ENCODE peak calls at places on chromosomes 7 and 10, in nine cellular contexts. D is AG09309, B is cardiac muscle cell, M is lower leg skin, U is MCF 10A, Y is Calu3, L is ovary, K is nephron progenitor cell, I is endodermal cell. C is an unnamed sample.

GRCh38 chr10:30493609-30494530 is 59.9 kb downstream of the MAP3K8 start:
- DNase-seq in M (peak), Y (no peak), I (no peak), B (no peak), K (no peak), D (no peak), U (peak), L (no peak), C (no peak)

GRCh38 chr7:155395176-155395797 is 62.6 kb upstream of the EN2 start:
- DNase-seq in D (no peak), U (no peak), M (no peak), L (no peak), I (no peak), B (no peak), Y (no peak), K (no peak), C (no peak)

GRCh38 chr10:33347227-33347626 is 12.8 kb upstream of the NRP1 start:
- DNase-seq in D (no peak), I (no peak), L (no peak), B (no peak), U (peak), Y (no peak), K (no peak), M (no peak), C (no peak)

GRCh38 chr7:6162331-6162620 is 110.1 kb downstream of the CYTH3 start:
- DNase-seq in L (no peak), M (peak), K (no peak), B (no peak), D (no peak), I (no peak), U (no peak), Y (no peak), C (no peak)

GRCh38 chr7:70598976-70599375 is 533.0 kb upstream of the GALNT17 start:
- DNase-seq in L (no peak), U (peak), I (no peak), D (peak), Y (no peak), M (no peak), K (no peak), B (no peak), C (no peak)

GRCh38 chr10:130689743-130690626 is 553.8 kb downstream of the GLRX3 start:
- DNase-seq in M (peak), K (no peak), L (no peak), Y (no peak), D (no peak), I (no peak), B (no peak), U (no peak), C (no peak)

GRCh38 chr7:151696738-151697514 is 177.2 kb upstream of the RHEB start:
- DNase-seq in D (no peak), U (peak), L (no peak), I (peak), M (no peak), Y (peak), K (no peak), B (peak), C (no peak)

GRCh38 chr10:118362103-118362502 is 20.0 kb upstream of the FAM204A start:
- DNase-seq in U (no peak), B (no peak), K (no peak), M (no peak), L (no peak), D (no peak), I (no peak), Y (no peak), C (no peak)

GRCh38 chr7:43784030-43785001 is 25.8 kb downstream of the BLVRA start:
- DNase-seq in I (no peak), M (peak), K (no peak), Y (no peak), B (no peak), U (no peak), L (no peak), D (no peak), C (peak)

GRCh38 chr7:155466814-155467675 is 9.1 kb downstream of the EN2 start:
- DNase-seq in K (peak), D (no peak), I (peak), B (peak), L (no peak), U (no peak), Y (no peak), M (no peak), C (peak)

GRCh38 chr10:86123745-86124144 is 242.8 kb downstream of the GRID1 start:
- DNase-seq in K (no peak), M (no peak), I (no peak), D (no peak), Y (no peak), B (no peak), U (no peak), L (no peak), C (no peak)

GRCh38 chr7:1458676-1459511 is at the start of gene MICALL2:
- DNase-seq in M (peak), L (peak), Y (peak), D (no peak), I (peak), B (peak), K (peak), U (peak), C (peak)

GRCh38 chr10:129335396-129335795 is 131.6 kb upstream of the MGMT start:
- DNase-seq in D (no peak), L (no peak), M (no peak), B (no peak), I (no peak), U (no peak), K (no peak), Y (no peak), C (no peak)

GRCh38 chr10:129335942-129336341 is 131.1 kb upstream of the MGMT start:
- DNase-seq in B (no peak), M (no peak), D (no peak), U (no peak), K (no peak), L (no peak), I (no peak), Y (no peak), C (no peak)

GRCh38 chr10:129329375-129330040 is 137.5 kb upstream of the MGMT start:
- DNase-seq in D (no peak), I (no peak), L (no peak), K (peak), M (no peak), B (no peak), Y (no peak), U (no peak), C (no peak)

GRCh38 chr10:129334326-129334725 is 132.7 kb upstream of the MGMT start:
- DNase-seq in I (no peak), B (no peak), K (no peak), M (no peak), L (no peak), Y (no peak), D (no peak), U (no peak), C (no peak)

GRCh38 chr10:129332476-129332875 is 134.6 kb upstream of the MGMT start:
- DNase-seq in B (peak), L (no peak), Y (no peak), U (peak), M (no peak), D (no peak), K (no peak), I (peak), C (no peak)
- TF ChIP-seq CTCF in B (peak), L (no peak), Y (no peak), U (peak), M (no peak), D (no peak), K (peak), I (peak), C (no peak)

DNA sequence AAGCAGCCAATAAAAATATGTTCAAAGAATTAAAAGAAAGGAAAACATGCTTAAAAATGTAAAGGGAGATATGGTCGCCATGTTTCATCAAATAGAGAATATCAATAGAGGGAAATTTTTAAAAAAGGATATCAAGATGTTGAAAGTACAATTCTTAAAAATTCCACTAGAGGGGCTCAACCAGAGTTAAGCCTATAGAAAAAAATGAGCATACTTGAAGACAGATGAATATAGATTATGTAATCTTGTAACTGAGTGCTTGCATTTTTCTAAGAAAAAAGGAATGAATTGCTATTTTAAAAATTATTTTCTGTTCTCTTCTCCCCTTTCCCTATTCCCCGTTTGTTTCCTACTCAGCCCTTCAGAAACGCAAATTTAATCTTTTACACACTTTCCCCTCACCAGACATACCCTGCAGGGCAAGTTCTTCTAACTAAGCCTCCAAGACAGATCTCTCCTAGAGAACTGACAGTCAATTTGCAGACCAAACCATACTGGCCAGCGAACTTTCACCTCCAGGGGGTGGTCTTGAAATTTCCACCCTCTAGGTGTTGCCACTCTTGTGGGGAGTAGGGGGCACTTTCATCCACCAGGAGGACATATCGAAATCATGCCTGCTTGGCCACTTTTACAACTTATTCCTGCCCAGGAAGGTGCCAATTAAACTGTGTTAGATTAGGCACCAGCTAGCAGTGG is 67.7 kb downstream of the NSUN6 start:
- DNase-seq in M (no peak), D (no peak), K (no peak), I (peak), U (peak), L (no peak), B (no peak), Y (no peak), C (no peak)
- TF ChIP-seq CTCF in M (no peak), D (no peak), K (peak), I (peak), U (peak), L (no peak), B (peak), Y (no peak), C (no peak)

GRCh38 chr7:119935418-119936025 is 337.5 kb upstream of the KCND2 start:
- DNase-seq in I (no peak), U (peak), M (no peak), B (peak), D (no peak), L (no peak), Y (no peak), K (no peak), C (peak)
- TF ChIP-seq CTCF in I (peak), U (peak), M (no peak), B (peak), D (no peak), L (no peak), Y (peak), K (peak), C (peak)

GRCh38 chr10:43197834-43198681 is 59.8 kb downstream of the CSGALNACT2 start:
- DNase-seq in Y (no peak), K (peak), U (peak), L (no peak), B (no peak), D (no peak), M (peak), I (peak), C (peak)
- TF ChIP-seq CTCF in Y (no peak), K (peak), U (no peak), L (no peak), B (peak), D (peak), M (no peak), I (peak), C (no peak)

GRCh38 chr10:132787253-132788179 is 1.6 kb upstream of the NKX6-2 start:
- DNase-seq in L (no peak), K (peak), M (no peak), Y (no peak), I (peak), B (peak), U (no peak), D (no peak), C (no peak)

GRCh38 chr10:132789659-132790148 is 3.8 kb upstream of the NKX6-2 start:
- DNase-seq in L (no peak), M (no peak), U (no peak), B (no peak), Y (no peak), I (no peak), K (no peak), D (no peak), C (no peak)

GRCh38 chr10:132786529-132787252 is 744 bp upstream of the NKX6-2 start:
- DNase-seq in Y (no peak), I (no peak), U (no peak), L (no peak), B (no peak), M (no peak), K (no peak), D (no peak), C (no peak)

GRCh38 chr10:132788831-132789219 is 2.9 kb upstream of the NKX6-2 start:
- DNase-seq in U (no peak), Y (no peak), D (no peak), M (no peak), B (no peak), L (no peak), K (peak), I (peak), C (no peak)

DNA sequence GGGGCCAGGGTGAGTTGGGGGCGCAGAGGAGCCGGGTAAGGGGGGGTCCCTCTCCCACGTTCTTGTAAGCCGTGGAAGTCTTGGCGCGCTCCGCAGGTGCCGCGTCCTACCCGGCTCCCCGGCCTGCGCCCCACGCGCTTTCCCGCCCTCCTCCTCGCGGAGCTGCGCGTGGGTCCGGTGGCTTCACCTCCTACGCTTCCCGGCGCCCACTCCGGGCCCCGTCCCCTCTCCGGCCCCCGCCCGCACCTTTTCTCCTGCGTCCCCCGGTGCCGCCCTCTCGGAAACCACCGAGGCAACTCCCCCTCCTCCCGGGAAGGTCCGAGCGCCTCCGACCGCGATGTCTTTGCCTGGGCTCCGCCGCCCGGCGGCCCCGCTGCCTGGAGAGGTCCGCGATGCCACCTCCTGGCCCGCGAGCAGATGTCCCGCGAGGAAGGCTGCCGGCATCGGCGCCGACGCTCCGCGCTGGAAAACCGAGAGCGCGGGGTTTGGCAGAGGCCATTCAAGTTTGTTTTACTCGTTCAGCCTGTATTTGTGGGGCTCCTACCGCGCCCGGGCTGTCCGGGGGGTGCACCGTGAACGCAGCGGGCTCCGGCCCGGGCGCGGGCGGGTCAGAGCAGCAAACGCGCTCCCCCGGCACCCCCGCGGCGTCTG is 2.4 kb upstream of the NKX6-2 start:
- DNase-seq in D (no peak), L (no peak), Y (no peak), I (peak), M (no peak), U (no peak), B (peak), K (peak), C (peak)
- TF ChIP-seq CTCF in D (peak), L (no peak), Y (no peak), I (peak), M (no peak), U (no peak), B (peak), K (no peak), C (no peak)

GRCh38 chr10:7408494-7409044 is 2.3 kb downstream of the SFMBT2 start:
- DNase-seq in Y (peak), M (peak), L (peak), U (peak), I (peak), D (no peak), K (peak), B (peak), C (peak)
- TF ChIP-seq CTCF in Y (peak), M (no peak), L (peak), U (peak), I (peak), D (peak), K (peak), B (peak), C (peak)

GRCh38 chr10:72946963-72947362 is 7.6 kb downstream of the PLA2G12B start:
- DNase-seq in U (no peak), I (no peak), K (no peak), D (no peak), Y (no peak), L (no peak), M (no peak), B (no peak), C (no peak)
- TF ChIP-seq CTCF in U (no peak), I (no peak), K (no peak), D (no peak), Y (no peak), L (no peak), M (no peak), B (no peak), C (no peak)

GRCh38 chr10:69862882-69863530 is 61.3 kb downstream of the COL13A1 start:
- DNase-seq in U (no peak), M (no peak), K (no peak), L (no peak), D (no peak), I (no peak), B (no peak), Y (no peak), C (no peak)
- TF ChIP-seq CTCF in U (no peak), M (no peak), K (no peak), L (no peak), D (no peak), I (no peak), B (no peak), Y (no peak), C (no peak)

DNA sequence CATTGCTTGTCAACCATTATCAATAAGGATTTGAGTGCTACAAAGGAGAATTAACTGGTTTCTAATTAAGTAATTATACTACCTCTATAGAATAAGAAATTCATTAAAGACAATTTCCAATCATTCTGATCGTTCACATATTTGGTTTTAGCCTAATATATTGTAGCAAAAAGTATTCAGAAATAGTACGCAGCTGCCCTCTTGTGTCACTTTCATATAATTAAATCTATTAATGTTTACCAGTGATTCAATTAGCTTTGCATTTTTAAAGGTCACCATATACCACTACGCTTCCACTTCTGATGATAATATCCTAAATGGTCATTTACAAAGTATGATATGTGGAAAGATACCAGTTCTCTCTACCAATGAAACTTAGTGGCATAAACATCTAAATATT is 128.3 kb downstream of the NEBL start:
- DNase-seq in K (no peak), Y (no peak), D (no peak), B (peak), I (no peak), L (no peak), U (peak), M (no peak), C (no peak)
- TF ChIP-seq CTCF in K (peak), Y (no peak), D (no peak), B (peak), I (peak), L (no peak), U (peak), M (no peak), C (no peak)

GRCh38 chr7:102287465-102288146 is 938 bp downstream of the SH2B2 start:
- DNase-seq in Y (no peak), B (peak), U (peak), L (peak), K (peak), M (no peak), I (peak), D (no peak), C (no peak)

GRCh38 chr7:102284891-102285540 is 1.7 kb upstream of the SH2B2 start:
- DNase-seq in K (peak), M (peak), U (no peak), L (peak), D (no peak), Y (no peak), I (no peak), B (no peak), C (no peak)

GRCh38 chr7:102285541-102286236 is 979 bp upstream of the SH2B2 start:
- DNase-seq in D (no peak), U (no peak), I (no peak), B (no peak), M (no peak), K (no peak), L (no peak), Y (no peak), C (no peak)

GRCh38 chr7:102287082-102287464 is 405 bp downstream of the SH2B2 start:
- DNase-seq in M (no peak), U (no peak), K (no peak), B (peak), I (no peak), L (peak), D (no peak), Y (no peak), C (no peak)

DNA sequence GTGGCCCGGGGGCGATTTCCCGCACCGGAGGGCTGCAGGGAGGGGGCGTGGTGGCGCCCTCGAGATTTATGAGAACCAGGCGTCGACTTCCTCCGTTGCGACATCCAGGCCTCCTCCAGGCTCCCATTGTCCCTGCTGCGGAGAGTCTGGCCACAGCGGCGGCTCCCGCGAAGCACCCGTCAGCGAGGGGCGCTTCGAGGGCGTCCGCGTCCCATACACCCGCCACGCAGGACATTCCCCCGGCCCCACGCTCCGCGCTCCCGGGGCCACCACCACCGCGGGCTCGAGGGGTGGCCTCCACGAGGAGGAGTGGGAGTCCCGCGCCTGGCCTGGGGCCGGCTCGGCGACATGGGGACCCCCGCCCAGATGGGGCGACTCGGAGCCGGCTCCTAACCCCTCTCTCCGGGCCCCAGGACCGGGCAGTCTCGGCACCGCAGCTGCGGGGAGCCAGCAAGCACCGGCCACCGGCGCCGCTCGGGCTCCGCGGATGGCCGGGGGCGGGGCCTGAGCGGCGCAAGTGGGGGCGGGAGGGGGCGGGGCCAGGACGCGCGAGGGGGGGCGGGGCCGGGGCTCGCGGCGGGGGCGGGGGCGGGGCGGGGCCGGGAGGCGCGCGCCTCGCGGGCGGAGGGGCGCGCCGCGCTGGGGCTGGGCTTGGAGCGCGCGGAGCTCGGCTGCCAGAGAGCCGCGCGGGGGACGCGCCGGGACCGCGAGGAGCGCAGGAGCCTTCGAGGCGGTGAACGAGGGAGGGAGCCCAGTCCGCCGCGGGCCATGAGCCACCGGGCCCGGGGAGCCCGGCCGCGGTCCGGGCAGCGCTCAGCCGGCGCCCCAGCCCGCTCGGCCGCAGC is at the start of gene SH2B2:
- DNase-seq in D (no peak), I (peak), L (peak), K (peak), B (peak), Y (peak), M (peak), U (peak), C (peak)
- TF ChIP-seq CTCF in D (no peak), I (peak), L (no peak), K (no peak), B (peak), Y (no peak), M (no peak), U (no peak), C (no peak)

C was measured in GM13976.